ENCODE peak calls at places on chromosomes 13 and 19, in ten cellular contexts. N is H9, U is IMR-90, S is endothelial cell, D is A549, F is choroid plexus epithelial cell, Q is cardiac fibroblast, R is PC-9, K is fibroblast of mammary gland, B is astrocyte of the cerebellum. H is an unnamed sample.
A peak's percentile ranks its signal among the peaks of the same experiment; 100 is the strongest.

GRCh38 chr13:38687246-38688229 is 661 bp downstream of the FREM2 start:
- DNase-seq in K (peak; percentile 5), B (no peak), S (peak; percentile 54), Q (peak; percentile 18), N (peak; percentile 51), D (peak; percentile 11), R (no peak), U (no peak), F (peak; percentile 13), H (peak; percentile 59)

GRCh38 chr13:38680912-38681311 is 6.0 kb upstream of the FREM2 start:
- DNase-seq in D (no peak), U (no peak), Q (no peak), R (no peak), F (no peak), N (no peak), B (no peak), S (no peak), K (no peak), H (no peak)

GRCh38 chr19:17279436-17279835 is 2.3 kb upstream of the ANKLE1 start:
- DNase-seq in S (no peak), N (no peak), K (peak; percentile 41), Q (no peak), U (no peak), D (no peak), R (no peak), F (no peak), B (no peak), H (no peak)

GRCh38 chr13:47175172-47175806 is 278.4 kb upstream of the HTR2A start:
- DNase-seq in Q (peak; percentile 85), S (no peak), B (peak; percentile 37), D (no peak), R (no peak), K (peak; percentile 96), F (peak; percentile 81), U (peak; percentile 95), N (no peak), H (peak; percentile 68)

GRCh38 chr13:99335603-99336002 is 28.4 kb upstream of the GPR183 start:
- DNase-seq in D (no peak), Q (peak; percentile 33), S (no peak), U (no peak), N (no peak), R (no peak), F (no peak), B (no peak), K (no peak), H (no peak)

GRCh38 chr19:17479325-17479791 is 9.0 kb downstream of the SLC27A1 start:
- DNase-seq in N (no peak), U (peak; percentile 76), R (no peak), F (peak; percentile 85), B (peak; percentile 73), D (no peak), S (no peak), Q (peak; percentile 86), K (peak; percentile 64), H (peak; percentile 55)

GRCh38 chr19:8206147-8207087 is 2.8 kb upstream of the CERS4 start:
- DNase-seq in Q (no peak), B (no peak), F (no peak), N (peak; percentile 80), R (no peak), D (no peak), K (no peak), U (no peak), S (no peak), H (no peak)

GRCh38 chr13:24038405-24038804 is 122.1 kb upstream of the SPATA13 start:
- DNase-seq in B (peak; percentile 63), R (peak; percentile 63), Q (peak; percentile 63), N (no peak), D (no peak), U (peak; percentile 72), F (peak; percentile 75), K (peak; percentile 77), S (no peak), H (peak; percentile 26)

GRCh38 chr13:42654760-42655159 is 80.8 kb downstream of the TNFSF11 start:
- DNase-seq in S (no peak), B (no peak), N (no peak), U (no peak), F (peak; percentile 27), K (peak; percentile 40), R (no peak), Q (peak; percentile 46), D (no peak), H (no peak)

GRCh38 chr13:42651936-42652641 is 78.1 kb downstream of the TNFSF11 start:
- DNase-seq in N (no peak), U (no peak), F (no peak), K (no peak), Q (no peak), B (no peak), D (no peak), R (no peak), S (no peak), H (no peak)

GRCh38 chr13:42654212-42654611 is 80.3 kb downstream of the TNFSF11 start:
- DNase-seq in D (no peak), Q (no peak), N (no peak), K (no peak), S (no peak), B (no peak), U (no peak), F (no peak), R (no peak), H (no peak)

GRCh38 chr13:42652642-42653415 is 78.9 kb downstream of the TNFSF11 start:
- DNase-seq in N (no peak), D (no peak), Q (no peak), F (no peak), R (peak; percentile 44), K (no peak), S (no peak), U (no peak), B (no peak), H (peak; percentile 19)

DNA sequence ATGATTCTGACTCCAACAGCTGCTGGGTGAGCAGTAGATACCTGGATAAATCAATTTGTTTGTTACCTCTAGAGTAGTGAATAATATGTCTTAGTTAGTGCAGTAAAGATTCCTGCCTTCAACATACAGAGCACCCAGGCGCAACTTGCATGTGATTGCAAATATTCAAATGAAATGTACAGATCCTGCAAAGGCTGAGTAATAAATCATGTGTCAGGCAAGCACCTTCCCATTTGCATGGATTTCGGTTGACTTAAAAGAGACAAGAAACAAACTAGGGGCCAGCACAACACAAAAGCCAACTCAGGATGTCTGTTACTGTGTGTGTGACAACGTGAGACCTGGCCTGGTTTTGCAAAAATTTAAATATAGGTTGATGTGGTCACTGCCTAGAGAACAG is 79.7 kb downstream of the TNFSF11 start:
- DNase-seq in F (no peak), S (no peak), D (no peak), N (no peak), R (no peak), K (no peak), B (no peak), U (no peak), Q (no peak), H (no peak)
- TF ChIP-seq CTCF in F (no peak), S (no peak), D (no peak), N (no peak), R (no peak), K (no peak), B (no peak), U (no peak), Q (no peak), H (no peak)

GRCh38 chr19:10820173-10820572 is 15.8 kb downstream of the TMED1 start:
- DNase-seq in U (no peak), D (no peak), Q (peak; percentile 21), N (no peak), F (no peak), R (no peak), B (no peak), K (no peak), S (no peak), H (no peak)
- TF ChIP-seq CTCF in U (peak; percentile 31), D (no peak), Q (peak; percentile 29), N (peak; percentile 57), F (peak; percentile 57), R (peak; percentile 36), B (peak; percentile 28), K (peak; percentile 34), S (no peak), H (no peak)

GRCh38 chr13:113029487-113030258 is 60.7 kb downstream of the MCF2L start:
- DNase-seq in S (peak; percentile 84), F (peak; percentile 16), N (peak; percentile 77), K (no peak), D (peak; percentile 8), R (no peak), B (no peak), Q (peak; percentile 19), U (no peak), H (no peak)
- TF ChIP-seq CTCF in S (peak; percentile 90), F (peak; percentile 94), N (peak; percentile 96), K (peak; percentile 76), D (peak; percentile 58), R (peak; percentile 98), B (peak; percentile 84), Q (peak; percentile 93), U (peak; percentile 66), H (peak; percentile 45)

GRCh38 chr19:45078390-45079062 is 534 bp upstream of the GEMIN7 start:
- DNase-seq in K (no peak), R (no peak), Q (no peak), F (no peak), S (no peak), N (no peak), B (no peak), D (no peak), U (no peak), H (no peak)

GRCh38 chr19:45076851-45077730 is 813 bp upstream of the ZNF296 start:
- DNase-seq in N (peak; percentile 71), S (no peak), D (no peak), R (no peak), F (no peak), Q (no peak), U (no peak), B (no peak), K (no peak), H (no peak)

GRCh38 chr19:45075215-45076028 is 856 bp downstream of the ZNF296 start:
- DNase-seq in Q (peak; percentile 18), D (peak; percentile 85), N (peak; percentile 90), B (no peak), U (no peak), K (peak; percentile 39), R (peak; percentile 82), F (peak; percentile 29), S (no peak), H (no peak)

GRCh38 chr19:45074744-45075143 is 1.5 kb downstream of the ZNF296 start:
- DNase-seq in N (peak; percentile 57), S (no peak), U (no peak), R (no peak), D (no peak), Q (no peak), B (no peak), F (no peak), K (no peak), H (no peak)

DNA sequence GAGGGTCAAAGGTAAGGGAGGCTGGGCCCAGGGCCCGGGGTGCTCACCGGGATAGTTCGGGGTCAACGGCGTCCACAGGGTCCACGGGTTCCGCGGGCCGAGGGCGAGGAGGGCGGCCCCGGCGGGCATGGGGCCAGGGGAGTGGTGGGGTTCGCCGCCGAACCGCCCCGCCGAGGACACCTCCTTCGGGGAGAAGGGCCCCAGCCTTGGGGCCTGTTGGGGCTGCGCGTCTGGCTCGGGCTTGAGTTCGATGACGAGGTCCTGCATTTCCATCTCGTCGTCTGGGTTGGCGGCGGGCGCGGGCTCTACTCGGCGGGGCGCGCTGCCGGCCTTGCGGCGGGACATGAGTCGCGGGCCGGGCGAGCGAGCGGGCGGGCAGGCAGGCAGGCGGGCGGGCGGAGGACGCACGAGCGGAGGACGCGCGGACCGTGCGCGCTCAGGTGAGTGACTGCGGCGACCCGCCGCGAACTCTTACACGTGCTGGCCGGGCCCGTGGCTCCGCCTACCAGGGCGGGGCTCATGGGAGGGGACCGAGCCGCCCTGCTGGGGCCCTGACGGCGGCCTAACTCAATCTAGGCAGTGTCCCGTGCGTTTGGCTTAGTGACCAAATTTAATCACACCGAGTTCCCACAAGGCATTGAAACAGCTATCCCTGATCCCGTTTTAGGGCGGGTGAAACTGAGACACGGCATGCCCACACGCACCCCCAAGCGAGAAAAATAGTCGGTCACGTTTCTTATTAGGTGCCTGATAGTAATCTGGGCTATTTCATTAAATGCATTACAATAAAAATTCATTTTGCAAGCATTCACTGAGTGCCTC is at the start of gene ZNF296:
- DNase-seq in R (peak; percentile 70), F (no peak), Q (peak; percentile 25), S (peak; percentile 47), K (peak; percentile 31), N (peak; percentile 91), D (peak; percentile 84), B (no peak), U (no peak), H (peak; percentile 33)
- TF ChIP-seq CTCF in R (no peak), F (no peak), Q (no peak), S (no peak), K (no peak), N (no peak), D (no peak), B (no peak), U (no peak), H (no peak)